ENCODE peak calls at places on chromosomes 6 and 20, in four cellular contexts. K, Y, R and W are unnamed samples.

GRCh38 chr6:150638286-150638685 is 38.6 kb downstream of the PLEKHG1 start:
- DNase-seq in K (no peak), Y (no peak), R (no peak), W (no peak)

GRCh38 chr6:125095501-125096301 is 57.9 kb upstream of the TPD52L1 start:
- DNase-seq in K (no peak), Y (no peak), R (no peak), W (no peak)

GRCh38 chr20:50387996-50388332 is 122.2 kb upstream of the PTPN1 start:
- DNase-seq in K (no peak), Y (no peak), R (no peak), W (no peak)

GRCh38 chr6:13177617-13178506 is 150.5 kb downstream of the TBC1D7 start:
- DNase-seq in K (no peak), Y (no peak), R (no peak), W (no peak)

GRCh38 chr20:3681931-3682820 is at the start of gene ADAM33:
- DNase-seq in K (peak), Y (peak), R (no peak), W (no peak)

GRCh38 chr20:45450097-45450818 is 19.3 kb upstream of the WFDC2 start:
- DNase-seq in K (no peak), Y (peak), R (peak), W (no peak)

GRCh38 chr6:128516514-128516898 is 3.9 kb downstream of the PTPRK start:
- DNase-seq in K (no peak), Y (no peak), R (peak), W (no peak)

GRCh38 chr6:151434369-151434768 is 17.6 kb downstream of the RMND1 start:
- DNase-seq in K (no peak), Y (no peak), R (no peak), W (no peak)

GRCh38 chr6:154548130-154548830 is 37.8 kb upstream of the CNKSR3 start:
- DNase-seq in K (peak), Y (no peak), R (no peak), W (no peak)

GRCh38 chr6:132813173-132813856 is 1.1 kb upstream of the RPS12 start:
- DNase-seq in K (no peak), Y (peak), R (peak), W (peak)

GRCh38 chr6:130526466-130526865 is 160.6 kb downstream of the TMEM200A start:
- DNase-seq in K (no peak), Y (no peak), R (no peak), W (no peak)

GRCh38 chr6:159654483-159655098 is 38.5 kb downstream of the SOD2 start:
- DNase-seq in K (no peak), Y (no peak), R (peak), W (no peak)

GRCh38 chr6:150420428-150420827 is 51.6 kb downstream of the IYD start:
- DNase-seq in K (no peak), Y (no peak), R (no peak), W (no peak)

GRCh38 chr20:17403496-17403895 is 127.7 kb downstream of the BFSP1 start:
- DNase-seq in K (no peak), Y (no peak), R (no peak), W (no peak)

GRCh38 chr6:108576724-108577123 is 16.0 kb downstream of the FOXO3 start:
- DNase-seq in K (no peak), Y (no peak), R (no peak), W (no peak)

GRCh38 chr6:150756170-150756569 is 109.3 kb upstream of the MTHFD1L start:
- DNase-seq in K (no peak), Y (no peak), R (no peak), W (no peak)

GRCh38 chr20:49507741-49508434 is 25.4 kb upstream of the KCNB1 start:
- DNase-seq in K (no peak), Y (no peak), R (no peak), W (no peak)

GRCh38 chr6:169539176-169539897 is 162.5 kb downstream of the WDR27 start:
- DNase-seq in K (no peak), Y (no peak), R (no peak), W (no peak)

GRCh38 chr20:34473262-34473883 is 42.8 kb upstream of the DYNLRB1 start:
- DNase-seq in K (no peak), Y (peak), R (peak), W (no peak)

GRCh38 chr20:15834857-15835256 is 738.4 kb downstream of the KIF16B start:
- DNase-seq in K (no peak), Y (no peak), R (no peak), W (no peak)

GRCh38 chr6:50128420-50129005 is 78.8 kb upstream of the DEFB112 start:
- DNase-seq in K (no peak), Y (no peak), R (peak), W (no peak)

GRCh38 chr6:116836943-116837342 is 8.1 kb upstream of the GPRC6A start:
- DNase-seq in K (no peak), Y (no peak), R (no peak), W (no peak)

GRCh38 chr6:21588812-21589811 is 4.4 kb upstream of the SOX4 start:
- DNase-seq in K (peak), Y (peak), R (peak), W (peak)

GRCh38 chr6:41489284-41489851 is 56.8 kb upstream of the FOXP4 start:
- DNase-seq in K (no peak), Y (no peak), R (no peak), W (peak)

GRCh38 chr20:35791823-35792222 is 20.0 kb downstream of the PHF20 start:
- DNase-seq in K (no peak), Y (no peak), R (peak), W (peak)

GRCh38 chr20:37066168-37066567 is 29.6 kb downstream of the RBL1 start:
- DNase-seq in K (no peak), Y (no peak), R (no peak), W (no peak)

GRCh38 chr6:134447883-134448387 is 130.0 kb upstream of the SGK1 start:
- DNase-seq in K (no peak), Y (no peak), R (no peak), W (no peak)

GRCh38 chr6:32047084-32047478 is 8.9 kb downstream of the CYP21A2 start:
- DNase-seq in K (no peak), Y (peak), R (no peak), W (no peak)

GRCh38 chr20:20452254-20452676 is 84.4 kb downstream of the INSM1 start:
- DNase-seq in K (peak), Y (peak), R (no peak), W (peak)

GRCh38 chr20:35296101-35296554 is 3.9 kb upstream of the FAM83C start:
- DNase-seq in K (no peak), Y (no peak), R (no peak), W (peak)

DNA sequence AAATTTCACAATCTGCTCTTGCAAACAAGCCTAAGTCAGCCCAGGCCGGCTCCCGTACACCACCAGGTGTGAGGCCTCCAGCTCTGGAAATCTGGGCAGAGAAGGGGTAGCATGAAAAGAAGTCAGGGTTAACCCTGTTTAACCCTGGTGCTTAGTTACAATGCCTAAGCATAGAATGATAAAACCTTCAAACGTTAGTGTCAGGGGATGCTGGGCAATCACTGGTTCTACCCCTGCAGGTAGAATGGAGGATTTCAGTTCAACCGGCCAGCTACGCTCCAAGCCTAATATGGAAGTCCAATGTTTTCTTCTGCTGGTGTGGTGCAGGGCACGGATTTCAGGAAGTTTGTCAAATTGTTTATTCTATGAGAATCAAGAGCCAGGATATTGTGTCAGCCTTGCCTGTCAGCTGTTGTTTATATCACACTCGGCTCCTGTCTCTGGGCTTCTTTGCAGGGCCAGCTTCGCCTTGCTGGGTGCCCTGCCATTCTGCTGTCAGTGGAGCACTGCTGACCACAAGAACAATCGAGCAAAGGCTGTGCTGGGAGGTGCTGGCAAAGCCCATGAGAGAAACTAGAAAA is 20.2 kb upstream of the CD93 start:
- DNase-seq in K (no peak), Y (no peak), R (no peak), W (peak)
- TF ChIP-seq POLR2A in K (no peak), Y (no peak), R (no peak), W (no peak)

GRCh38 chr6:87922947-87923330 is 124.7 kb upstream of the SPACA1 start:
- DNase-seq in K (no peak), Y (no peak), R (no peak), W (peak)
- TF ChIP-seq POLR2A in K (no peak), Y (no peak), R (no peak), W (no peak)

DNA sequence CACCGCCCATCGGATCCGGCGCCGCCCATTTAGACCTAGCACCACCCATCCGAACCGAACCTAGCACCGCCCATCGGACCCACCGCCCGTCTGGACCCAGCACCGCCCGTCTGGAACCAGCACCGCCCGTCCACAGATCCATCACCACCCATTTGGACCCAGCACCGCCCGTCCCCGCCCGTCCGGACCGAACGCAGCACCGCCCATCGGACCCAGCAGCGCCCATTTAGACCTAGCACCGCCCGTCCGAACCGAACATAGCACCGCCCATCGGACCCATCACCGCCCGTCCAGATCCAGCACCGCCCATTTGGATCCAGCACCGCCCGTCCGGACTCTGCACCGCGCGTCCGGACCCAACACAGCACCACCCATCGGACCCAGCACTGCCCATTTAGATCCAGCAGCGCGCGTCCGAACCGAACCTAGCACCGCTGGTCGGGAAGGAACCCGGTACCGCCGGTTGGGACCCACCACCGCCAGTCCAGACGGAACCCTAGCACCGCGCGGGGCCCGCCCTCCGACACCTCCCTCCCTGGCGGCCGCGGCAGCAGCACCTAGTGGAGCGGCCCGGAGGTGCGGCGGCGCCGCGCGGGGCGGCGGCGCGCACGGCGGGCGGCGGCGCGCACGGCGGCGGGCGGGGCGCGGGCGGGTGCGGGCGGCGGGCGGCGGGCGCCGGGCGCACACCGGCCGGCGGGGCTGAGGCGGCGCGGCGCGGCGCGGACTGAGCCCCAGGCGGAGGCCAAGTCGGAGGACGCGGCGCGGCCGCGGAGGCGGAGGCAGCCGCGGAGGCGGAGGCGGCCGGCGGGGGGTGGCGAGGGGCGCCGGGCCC is at the start of gene AFDN:
- DNase-seq in K (peak), Y (peak), R (peak), W (peak)
- TF ChIP-seq POLR2A in K (no peak), Y (peak), R (peak), W (no peak)

GRCh38 chr20:1805161-1805581 is 90.0 kb upstream of the SIRPA start:
- DNase-seq in K (no peak), Y (no peak), R (no peak), W (no peak)

GRCh38 chr20:1804129-1804503 is 91.1 kb upstream of the SIRPA start:
- DNase-seq in K (no peak), Y (no peak), R (no peak), W (no peak)

GRCh38 chr20:1804554-1804956 is 90.7 kb upstream of the SIRPA start:
- DNase-seq in K (no peak), Y (no peak), R (no peak), W (no peak)

GRCh38 chr20:1802385-1803215 is 92.6 kb upstream of the SIRPA start:
- DNase-seq in K (no peak), Y (peak), R (peak), W (peak)

GRCh38 chr20:1803216-1804128 is 91.7 kb upstream of the SIRPA start:
- DNase-seq in K (peak), Y (peak), R (no peak), W (peak)
- TF ChIP-seq POLR2A in K (no peak), Y (peak), R (no peak), W (no peak)

GRCh38 chr20:54984104-54984448 is 508.7 kb downstream of the DOK5 start:
- DNase-seq in K (no peak), Y (no peak), R (no peak), W (no peak)

GRCh38 chr20:54985100-54985499 is 509.7 kb downstream of the DOK5 start:
- DNase-seq in K (no peak), Y (no peak), R (no peak), W (no peak)

GRCh38 chr20:54980321-54980960 is 505.0 kb downstream of the DOK5 start:
- DNase-seq in K (no peak), Y (no peak), R (peak), W (no peak)

DNA sequence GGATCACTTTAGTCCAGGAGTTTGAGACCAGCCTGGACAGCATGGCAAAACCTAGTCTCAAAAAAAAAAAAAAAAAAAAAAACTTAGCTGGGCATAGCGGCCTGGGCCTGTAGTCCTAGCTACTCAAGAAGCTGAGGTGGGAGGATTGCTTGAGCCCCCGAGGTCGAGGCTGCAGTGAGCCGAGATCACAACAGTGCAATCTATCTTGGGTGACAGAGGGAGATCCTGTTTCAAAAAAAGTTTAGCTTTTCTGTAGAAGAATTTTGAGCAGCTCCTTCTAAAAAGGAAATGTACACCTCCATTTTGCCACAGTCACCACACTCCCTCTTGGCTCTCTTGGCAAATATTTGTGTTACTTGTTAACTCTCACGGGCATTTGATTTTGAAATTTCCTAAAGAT is 505.8 kb downstream of the DOK5 start:
- DNase-seq in K (no peak), Y (no peak), R (no peak), W (no peak)
- TF ChIP-seq POLR2A in K (no peak), Y (no peak), R (no peak), W (no peak)

DNA sequence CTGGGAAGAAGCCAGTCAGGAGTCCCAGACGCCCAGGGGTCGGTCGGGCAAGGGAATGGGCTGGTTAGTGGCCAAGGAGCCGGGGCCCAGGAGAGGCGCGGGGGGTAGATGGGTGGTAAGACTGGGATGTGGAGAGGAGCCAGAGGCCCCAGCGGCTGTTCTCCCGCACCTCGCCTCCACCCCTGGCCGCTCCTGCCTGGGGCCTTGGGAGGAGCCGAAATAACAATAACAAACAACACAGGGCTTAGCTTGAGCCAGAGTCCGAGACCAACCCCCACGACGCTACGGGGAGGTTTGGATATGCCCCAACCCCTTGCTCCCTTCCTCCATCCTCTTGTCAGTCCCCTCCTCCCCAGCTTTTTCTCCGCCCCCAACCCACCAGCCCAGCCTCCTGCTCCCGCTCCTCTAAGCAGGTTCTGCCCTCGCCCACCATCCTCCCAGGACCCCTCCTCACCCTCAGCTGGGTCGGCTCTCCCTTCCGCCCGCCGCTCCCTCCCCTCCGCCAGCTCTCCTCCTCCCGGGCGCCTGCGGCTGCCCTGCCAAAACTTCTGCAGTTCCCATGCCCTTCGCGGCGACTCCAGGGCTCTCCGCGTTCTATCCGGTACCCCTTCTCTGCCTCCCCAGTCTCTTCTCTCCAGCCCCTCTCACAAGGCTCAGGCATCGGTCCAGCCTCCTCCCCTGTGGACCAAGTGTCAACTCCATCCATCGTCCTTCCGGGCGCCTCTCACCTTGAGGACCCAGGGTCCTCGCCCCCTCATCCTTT is 1.1 kb downstream of the RNF39 start:
- DNase-seq in K (no peak), Y (no peak), R (no peak), W (no peak)
- TF ChIP-seq POLR2A in K (no peak), Y (no peak), R (no peak), W (no peak)

DNA sequence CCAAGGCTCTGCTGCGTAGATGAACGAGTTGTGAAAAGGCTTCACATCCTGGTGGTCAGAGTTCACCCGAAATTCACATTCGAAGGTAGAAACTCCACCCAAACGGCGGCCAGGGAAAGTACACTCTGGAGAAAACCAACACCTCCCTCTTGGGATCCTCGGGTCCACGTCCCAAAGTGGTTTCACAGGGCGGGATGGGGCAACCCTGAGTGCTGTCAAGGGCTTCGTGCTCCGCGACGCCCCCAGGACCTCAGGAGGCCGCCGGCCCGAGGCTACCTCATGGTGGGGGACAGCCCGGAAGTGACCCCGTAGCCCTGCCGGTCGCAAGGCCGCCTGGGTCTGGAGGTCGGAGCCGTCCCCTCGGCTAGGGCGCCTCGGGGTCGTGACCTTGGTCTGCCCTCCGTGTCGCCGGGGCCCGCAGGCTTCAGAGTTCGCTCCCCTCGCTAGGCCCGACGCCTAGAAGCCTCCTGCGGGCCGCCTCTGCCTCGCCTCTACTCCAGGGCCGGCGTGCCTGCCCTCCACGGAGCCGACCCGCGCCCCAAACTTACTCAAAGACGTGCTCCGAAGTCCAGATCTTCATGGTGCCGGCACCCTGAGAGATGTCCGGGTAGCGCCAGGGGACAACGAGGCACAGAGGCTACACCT is at the start of gene PRELID3B:
- DNase-seq in K (no peak), Y (peak), R (peak), W (no peak)
- TF ChIP-seq POLR2A in K (no peak), Y (peak), R (peak), W (no peak)

GRCh38 chr6:139448998-139449610 is 74.7 kb upstream of the CITED2 start:
- DNase-seq in K (no peak), Y (no peak), R (no peak), W (no peak)

GRCh38 chr6:139446768-139447167 is 72.3 kb upstream of the CITED2 start:
- DNase-seq in K (no peak), Y (no peak), R (no peak), W (no peak)

GRCh38 chr6:139446104-139446715 is 71.8 kb upstream of the CITED2 start:
- DNase-seq in K (no peak), Y (no peak), R (no peak), W (no peak)

GRCh38 chr6:139449611-139450000 is 75.2 kb upstream of the CITED2 start:
- DNase-seq in K (no peak), Y (no peak), R (no peak), W (no peak)

GRCh38 chr6:139448094-139448649 is 73.7 kb upstream of the CITED2 start:
- DNase-seq in K (no peak), Y (no peak), R (no peak), W (no peak)
- TF ChIP-seq POLR2A in K (no peak), Y (no peak), R (no peak), W (no peak)

GRCh38 chr6:90730191-90730673 is 143.4 kb upstream of the MAP3K7 start:
- DNase-seq in K (no peak), Y (no peak), R (no peak), W (no peak)
- TF ChIP-seq POLR2A in K (no peak), Y (no peak), R (no peak), W (no peak)